ENCODE peak calls at places on chromosomes 2 and 18, in six cellular contexts. K is tibial artery, I is PC-9, X is fibroblast of lung, C is suprapubic skin, E is stomach. A is an unnamed sample.

GRCh38 chr2:187055463-187055862 is 206.5 kb upstream of the ZSWIM2 start:
- DNase-seq in K (peak; percentile 21), I (no peak), X (peak; percentile 40), C (no peak), E (no peak), A (peak; percentile 50)

GRCh38 chr18:12770469-12771219 is 67.8 kb downstream of the PSMG2 start:
- DNase-seq in K (no peak), I (no peak), X (no peak), C (peak; percentile 47), E (no peak), A (no peak)

GRCh38 chr2:191230174-191230573 is 15.0 kb upstream of the MYO1B start:
- DNase-seq in K (no peak), I (no peak), X (peak; percentile 73), C (no peak), E (no peak), A (peak; percentile 49)

GRCh38 chr18:3279201-3280185 is 17.6 kb downstream of the MYL12B start:
- DNase-seq in K (no peak), I (no peak), X (no peak), C (no peak), E (no peak), A (no peak)

GRCh38 chr2:58240595-58240937 is 559 bp downstream of the FANCL start:
- DNase-seq in K (no peak), I (no peak), X (no peak), C (no peak), E (no peak), A (no peak)

GRCh38 chr2:27711804-27712203 is 48.1 kb downstream of the SLC4A1AP start:
- DNase-seq in K (no peak), I (peak; percentile 50), X (no peak), C (no peak), E (no peak), A (no peak)

GRCh38 chr2:74735009-74735408 is 81.0 kb downstream of the SEMA4F start:
- DNase-seq in K (no peak), I (peak; percentile 14), X (no peak), C (no peak), E (no peak), A (no peak)

GRCh38 chr2:55111570-55112228 is 61.4 kb upstream of the RTN4 start:
- DNase-seq in K (peak; percentile 90), I (peak; percentile 77), X (peak; percentile 94), C (peak; percentile 88), E (peak; percentile 48), A (peak; percentile 94)

GRCh38 chr2:86193901-86194567 is 1.2 kb downstream of the IMMT start:
- DNase-seq in K (no peak), I (no peak), X (no peak), C (no peak), E (no peak), A (no peak)

GRCh38 chr18:55396979-55397378 is 191.0 kb downstream of the TCF4 start:
- DNase-seq in K (no peak), I (no peak), X (no peak), C (no peak), E (no peak), A (no peak)
- H3K27ac ChIP-seq in K (no peak overlapping the region), I (no peak overlapping the region), X (no peak overlapping the region), C (no peak overlapping the region), E (no peak overlapping the region), A (no peak overlapping the region)

DNA sequence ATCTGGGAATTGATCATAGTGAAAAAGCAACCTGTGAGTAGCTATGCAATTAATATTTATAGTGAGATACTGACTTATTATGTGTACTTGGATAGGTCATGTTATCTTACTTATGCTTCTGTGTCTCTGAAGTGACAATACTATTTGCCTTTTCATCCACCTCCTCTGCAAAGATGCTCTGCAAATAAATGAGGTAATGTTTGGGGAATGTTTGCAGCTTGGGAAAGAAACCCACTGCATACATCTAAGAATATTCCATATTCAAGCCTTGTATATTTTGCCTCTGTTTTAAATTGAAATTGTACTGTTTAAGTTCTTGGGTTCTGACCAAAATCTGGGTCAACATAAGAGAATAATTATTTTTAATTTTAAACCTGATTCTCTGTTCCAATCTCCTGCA is 217.4 kb upstream of the DTNA start:
- DNase-seq in K (no peak), I (no peak), X (no peak), C (no peak), E (no peak), A (no peak)
- H3K4me3 ChIP-seq in K (peak overlapping the region; percentile 78), I (peak overlapping the region; percentile 39), X (peak overlapping the region; percentile 57), C (peak overlapping the region; percentile 56), E (peak overlapping the region; percentile 46), A (peak overlapping the region; percentile 59)

DNA sequence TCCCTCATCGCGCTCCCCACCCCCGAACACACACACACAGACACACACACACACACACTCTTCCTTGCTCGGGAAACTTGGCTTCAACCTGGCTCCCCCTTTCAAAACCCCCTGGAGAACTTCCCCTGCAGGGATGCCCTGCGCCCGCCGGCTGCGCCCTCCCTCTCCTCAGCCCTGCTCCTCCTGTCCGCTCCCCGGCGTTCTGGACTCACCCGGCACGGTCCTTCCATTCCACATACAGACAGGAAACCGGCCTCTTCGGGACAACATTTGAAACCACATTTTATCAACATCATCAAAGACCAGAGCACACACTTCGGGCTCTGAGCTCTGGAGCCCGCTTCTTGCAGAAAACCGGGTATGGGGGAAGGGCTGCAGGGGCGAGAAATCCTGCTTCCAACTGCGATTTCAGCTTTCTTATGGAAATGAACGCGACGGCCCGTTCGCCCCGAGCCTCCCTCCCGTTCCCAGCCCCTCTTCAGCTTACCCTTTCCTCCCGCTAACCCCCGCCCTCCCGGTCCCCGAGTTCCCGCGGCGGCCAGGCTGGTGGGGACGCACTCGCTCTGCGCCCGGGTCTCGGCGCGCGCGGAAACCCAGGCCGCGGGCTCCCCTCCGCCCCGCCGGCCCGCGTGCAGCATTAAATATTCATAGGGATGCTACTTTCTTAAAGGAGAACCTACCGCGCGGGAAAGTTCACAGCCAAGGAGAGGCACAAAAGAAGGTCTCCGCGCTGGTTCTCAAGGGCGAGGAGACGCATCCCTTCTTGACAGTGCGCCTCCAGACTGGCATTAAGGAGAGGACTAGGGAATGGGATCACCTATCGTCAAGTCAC is 18.3 kb downstream of the POU3F3 start:
- DNase-seq in K (no peak), I (no peak), X (no peak), C (peak; percentile 61), E (no peak), A (no peak)
- H3K27me3 ChIP-seq in K (peaks cover 84% of the 10 kb centered on the region), I (peaks cover 68% of the 10 kb centered on the region), X (peaks cover 18% of the 10 kb centered on the region), C (peaks cover 82% of the 10 kb centered on the region), E (peaks cover 94% of the 10 kb centered on the region), A (no peaks in the 10 kb centered on the region)

GRCh38 chr2:28989973-28990372 is 8.9 kb downstream of the TOGARAM2 start:
- DNase-seq in K (no peak), I (no peak), X (no peak), C (no peak), E (no peak), A (peak; percentile 66)

GRCh38 chr2:28990445-28990844 is 9.3 kb downstream of the TOGARAM2 start:
- DNase-seq in K (no peak), I (no peak), X (no peak), C (no peak), E (no peak), A (no peak)

GRCh38 chr2:28993211-28993960 is 12.3 kb downstream of the TOGARAM2 start:
- DNase-seq in K (no peak), I (peak; percentile 88), X (no peak), C (peak; percentile 73), E (peak; percentile 57), A (peak; percentile 49)

GRCh38 chr2:28991462-28991861 is 10.4 kb downstream of the TOGARAM2 start:
- DNase-seq in K (no peak), I (no peak), X (no peak), C (peak; percentile 55), E (no peak), A (no peak)

GRCh38 chr2:28991021-28991420 is 9.9 kb downstream of the TOGARAM2 start:
- DNase-seq in K (peak; percentile 64), I (no peak), X (peak; percentile 77), C (peak; percentile 82), E (peak; percentile 36), A (no peak)
- H3K27ac ChIP-seq in K (no peak overlapping the region), I (no peak overlapping the region), X (no peak overlapping the region), C (peak overlapping the region; percentile 32), E (peak overlapping the region; percentile 68), A (no peak overlapping the region)

GRCh38 chr2:227340106-227340505 is 15.1 kb downstream of the MFF start:
- DNase-seq in K (no peak), I (no peak), X (no peak), C (no peak), E (no peak), A (no peak)
- H3K4me3 ChIP-seq in K (no peak overlapping the region), I (no peak overlapping the region), X (no peak overlapping the region), C (no peak overlapping the region), E (no peak overlapping the region), A (no peak overlapping the region)

DNA sequence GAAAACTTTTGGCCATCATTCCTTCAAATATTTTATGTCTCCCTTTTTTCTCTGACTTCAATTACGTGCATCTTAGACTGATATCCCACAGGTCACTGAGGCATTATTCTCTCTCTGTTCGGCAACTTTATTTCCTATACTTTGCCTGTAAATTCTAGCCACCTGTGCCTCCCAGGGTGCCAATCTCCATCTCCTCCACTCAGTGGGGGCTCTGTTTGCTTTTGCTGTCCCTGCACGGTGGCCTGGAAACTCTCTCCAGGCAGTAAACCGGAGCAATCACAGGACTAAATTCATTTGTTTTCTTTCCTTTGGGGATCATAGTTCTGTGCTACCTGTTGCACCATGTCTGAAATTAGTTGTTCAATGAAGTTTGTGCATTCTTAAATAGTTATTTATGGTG is 9.6 kb upstream of the MTLN start:
- DNase-seq in K (no peak), I (no peak), X (no peak), C (no peak), E (no peak), A (no peak)
- H3K27me3 ChIP-seq in K (no peaks in the 10 kb centered on the region), I (peaks cover 9% of the 10 kb centered on the region), X (peaks cover 20% of the 10 kb centered on the region), C (peaks cover 10% of the 10 kb centered on the region), E (peaks cover 52% of the 10 kb centered on the region), A (peaks cover 4% of the 10 kb centered on the region)

A was measured in SJCRH30.